ENCODE peak calls at places on chromosomes 7 and 10, in ten cellular contexts. K, O, Q, J, R, T, N, I, B and X are unnamed samples.

GRCh38 chr7:19051767-19052375 is 65.6 kb downstream of the TWIST1 start:
- DNase-seq in O (no peak), K (peak), I (no peak), N (peak), B (peak), R (peak), T (peak), Q (peak), J (peak), X (peak)

GRCh38 chr7:31788891-31789680 is 102.1 kb downstream of the PPP1R17 start:
- DNase-seq in Q (no peak), J (no peak), T (no peak), B (no peak), O (no peak), R (no peak), N (no peak), I (no peak), K (no peak), X (no peak)

GRCh38 chr10:116521424-116522305 is 24.1 kb upstream of the PNLIP start:
- DNase-seq in Q (peak), I (no peak), J (peak), K (peak), B (peak), R (no peak), O (no peak), T (peak), N (peak), X (peak)

GRCh38 chr7:1646957-1647891 is 22.9 kb upstream of the ELFN1 start:
- DNase-seq in N (no peak), T (no peak), J (no peak), R (peak), O (no peak), K (peak), B (no peak), Q (no peak), I (peak), X (peak)

GRCh38 chr10:89360153-89360552 is 17.7 kb upstream of the IFIT1B start:
- DNase-seq in O (no peak), Q (no peak), R (no peak), J (no peak), N (no peak), B (no peak), T (no peak), K (no peak), I (no peak), X (no peak)

GRCh38 chr7:2754912-2755311 is 66.9 kb downstream of the AMZ1 start:
- DNase-seq in T (no peak), Q (no peak), I (no peak), J (no peak), R (no peak), B (no peak), K (no peak), O (no peak), N (no peak), X (no peak)

GRCh38 chr7:95365151-95365550 is 31.0 kb downstream of the PON3 start:
- DNase-seq in Q (no peak), J (no peak), R (no peak), I (no peak), O (peak), B (peak), K (no peak), T (no peak), N (no peak), X (no peak)

GRCh38 chr10:93547522-93547921 is 18.9 kb upstream of the FFAR4 start:
- DNase-seq in R (no peak), I (no peak), Q (no peak), N (no peak), K (no peak), B (no peak), T (no peak), J (no peak), O (no peak), X (no peak)

GRCh38 chr7:22364023-22364422 is 7.1 kb upstream of the RAPGEF5 start:
- DNase-seq in O (no peak), Q (no peak), R (no peak), N (no peak), I (no peak), T (no peak), J (no peak), K (no peak), B (no peak), X (no peak)

GRCh38 chr10:72044417-72045041 is 43.8 kb downstream of the SPOCK2 start:
- DNase-seq in R (peak), I (peak), K (peak), B (peak), J (peak), T (peak), O (no peak), N (no peak), Q (peak), X (peak)

DNA sequence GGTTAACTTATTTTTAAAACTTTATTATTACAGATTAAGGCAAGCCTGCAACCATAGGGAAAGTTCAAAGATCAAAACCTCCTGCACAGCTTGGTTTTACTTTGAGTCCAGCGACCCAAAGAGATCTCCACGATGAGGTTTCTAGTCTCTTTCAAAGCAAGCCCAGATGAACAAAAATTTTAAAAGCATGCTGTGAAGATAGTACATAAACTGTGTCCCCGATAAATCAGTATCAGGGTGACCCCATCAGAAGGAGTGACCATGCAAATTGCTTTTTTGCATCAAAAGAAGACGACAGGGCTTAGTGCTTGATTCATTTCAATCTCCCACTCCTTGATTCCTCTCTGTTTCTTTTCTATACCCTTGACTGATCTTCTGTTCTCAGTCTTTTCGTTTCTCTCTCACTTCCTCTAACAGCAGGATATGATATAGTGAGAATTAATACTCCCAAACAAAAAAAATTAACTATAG is 16.0 kb upstream of the DNTT start:
- DNase-seq in B (no peak), R (no peak), N (no peak), Q (no peak), J (no peak), I (no peak), K (no peak), T (no peak), O (no peak), X (no peak)
- H3K4me3 ChIP-seq in B (no peak), R (no peak), N (peak), Q (no peak), J (peak), I (no peak), K (no peak), T (no peak), O (no peak), X (no peak)

DNA sequence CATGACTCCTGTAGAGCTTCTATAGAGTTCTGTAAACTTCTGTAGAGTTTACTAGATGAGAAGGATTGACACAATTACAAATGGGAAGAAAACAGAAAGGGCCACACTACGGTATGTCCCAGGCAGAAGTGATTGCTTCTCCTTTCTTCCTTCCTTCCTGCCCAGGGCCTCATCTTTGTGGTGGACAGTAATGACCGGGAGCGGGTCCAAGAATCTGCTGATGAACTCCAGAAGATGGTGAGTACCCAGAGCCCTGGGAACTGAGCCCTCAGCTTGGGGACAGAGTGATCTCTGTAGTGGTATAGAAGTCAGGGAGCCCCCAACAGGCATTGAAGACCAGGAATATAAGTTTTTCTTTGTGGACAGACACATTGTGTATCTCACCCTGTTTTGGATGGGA is 1.7 kb downstream of the ARF5 start:
- DNase-seq in B (no peak), N (no peak), J (no peak), Q (no peak), R (no peak), O (no peak), T (no peak), K (no peak), I (no peak), X (no peak)
- H3K4me3 ChIP-seq in B (no peak), N (no peak), J (no peak), Q (peak), R (peak), O (no peak), T (no peak), K (no peak), I (no peak), X (no peak)

GRCh38 chr10:31318854-31319601 is at the start of gene ZEB1:
- DNase-seq in R (peak), N (peak), I (peak), Q (peak), K (peak), B (peak), J (peak), T (peak), O (peak), X (peak)
- H3K4me3 ChIP-seq in R (peak), N (peak), I (peak), Q (peak), K (peak), B (peak), J (peak), T (peak), O (peak), X (peak)

DNA sequence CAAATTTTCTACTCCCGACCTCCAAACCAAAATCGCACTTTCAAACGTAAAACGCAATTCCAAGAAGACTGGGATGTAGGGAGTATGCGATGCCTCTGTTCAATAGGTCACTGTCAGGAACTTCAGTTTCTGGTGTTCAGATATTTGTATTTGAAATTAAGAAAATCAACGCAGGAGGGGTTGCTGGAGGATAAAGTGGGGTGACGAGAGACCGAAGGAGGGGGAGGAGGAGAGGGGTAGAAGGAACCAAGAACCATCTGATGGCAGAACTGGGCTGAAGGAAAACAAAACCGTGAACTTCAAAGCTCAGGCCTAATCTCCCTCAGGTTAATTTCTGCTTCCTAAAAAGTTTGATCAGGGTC is 293.8 kb upstream of the NFE2L3 start:
- DNase-seq in J (no peak), N (no peak), R (no peak), B (no peak), T (no peak), K (no peak), Q (no peak), I (no peak), O (no peak), X (no peak)
- H3K4me3 ChIP-seq in J (no peak), N (peak), R (no peak), B (no peak), T (no peak), K (no peak), Q (no peak), I (no peak), O (no peak), X (no peak)

GRCh38 chr10:133070810-133071209 is 16.9 kb upstream of the ADGRA1 start:
- DNase-seq in N (no peak), T (no peak), B (no peak), R (no peak), Q (no peak), K (no peak), O (no peak), J (no peak), I (no peak), X (no peak)
- H3K4me3 ChIP-seq in N (no peak), T (no peak), B (no peak), R (no peak), Q (no peak), K (no peak), O (no peak), J (no peak), I (no peak), X (no peak)

GRCh38 chr7:150975536-150976285 is 2.4 kb downstream of the KCNH2 start:
- DNase-seq in T (no peak), K (peak), B (no peak), I (no peak), O (peak), J (no peak), Q (no peak), N (no peak), R (no peak), X (no peak)

GRCh38 chr7:150973571-150974451 is 4.3 kb downstream of the KCNH2 start:
- DNase-seq in O (peak), J (no peak), I (no peak), T (no peak), Q (no peak), B (peak), N (peak), R (no peak), K (no peak), X (no peak)

GRCh38 chr7:150972746-150973145 is 5.4 kb downstream of the KCNH2 start:
- DNase-seq in J (no peak), B (no peak), R (no peak), Q (no peak), T (no peak), O (peak), K (no peak), N (no peak), I (no peak), X (no peak)

GRCh38 chr7:150976529-150977381 is 1.4 kb downstream of the KCNH2 start:
- DNase-seq in J (no peak), T (no peak), K (peak), Q (no peak), O (peak), I (no peak), B (no peak), N (no peak), R (peak), X (peak)

GRCh38 chr7:150974468-150975391 is 3.4 kb downstream of the KCNH2 start:
- DNase-seq in R (peak), O (peak), N (peak), B (no peak), I (no peak), J (peak), T (no peak), K (peak), Q (peak), X (no peak)
- H3K4me3 ChIP-seq in R (peak), O (peak), N (peak), B (peak), I (peak), J (peak), T (peak), K (peak), Q (peak), X (no peak)

GRCh38 chr7:108147031-108147563 is 16.9 kb upstream of the LAMB4 start:
- DNase-seq in K (peak), B (no peak), T (no peak), N (no peak), Q (no peak), I (no peak), R (no peak), O (no peak), J (peak), X (peak)

GRCh38 chr7:108145401-108145800 is 15.2 kb upstream of the LAMB4 start:
- DNase-seq in K (no peak), N (no peak), I (no peak), R (no peak), J (no peak), O (no peak), B (no peak), T (no peak), Q (no peak), X (no peak)

GRCh38 chr7:108144931-108145330 is 14.8 kb upstream of the LAMB4 start:
- DNase-seq in B (no peak), I (no peak), R (no peak), O (no peak), K (no peak), N (no peak), Q (no peak), T (no peak), J (no peak), X (no peak)

GRCh38 chr7:108143658-108144420 is 13.7 kb upstream of the LAMB4 start:
- DNase-seq in J (no peak), R (no peak), T (no peak), K (no peak), N (no peak), Q (no peak), O (no peak), B (no peak), I (no peak), X (no peak)

GRCh38 chr7:108146070-108146842 is 16.1 kb upstream of the LAMB4 start:
- DNase-seq in B (peak), J (peak), I (peak), K (peak), O (no peak), N (peak), Q (peak), R (peak), T (peak), X (peak)
- H3K4me3 ChIP-seq in B (no peak), J (no peak), I (no peak), K (no peak), O (no peak), N (no peak), Q (no peak), R (peak), T (peak), X (no peak)

DNA sequence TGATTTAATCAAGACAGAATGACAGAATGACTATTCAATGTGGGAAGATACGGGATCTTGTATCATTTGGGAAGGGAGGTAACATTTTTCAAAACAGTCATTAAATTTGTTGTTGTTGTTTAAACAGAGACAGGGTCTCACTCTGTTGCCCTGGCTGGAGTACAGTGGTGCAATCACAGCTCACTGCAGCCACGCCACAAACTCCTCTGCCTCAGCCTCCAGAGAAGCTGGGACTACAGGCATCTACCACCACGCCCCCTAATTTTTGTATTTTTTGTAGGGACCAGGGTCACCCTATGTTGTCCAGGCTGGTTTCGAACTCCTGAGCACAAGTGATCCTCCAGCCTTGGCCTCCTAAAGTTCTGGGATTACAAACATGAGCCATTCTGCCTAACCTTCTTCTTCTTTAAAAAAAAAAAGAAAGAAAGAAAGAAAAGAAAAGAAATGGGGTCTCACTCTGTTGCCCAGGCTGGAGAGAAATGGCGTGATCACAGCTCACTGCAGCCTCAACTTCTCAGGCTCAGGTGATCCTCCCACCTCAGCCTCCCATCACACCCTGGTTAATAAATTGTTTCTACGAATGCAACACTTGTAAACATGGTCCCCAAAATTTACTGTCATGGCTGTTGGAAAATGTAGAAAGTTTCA is 24.3 kb downstream of the YWHAG start:
- DNase-seq in N (no peak), B (no peak), Q (no peak), T (no peak), O (no peak), K (no peak), R (no peak), J (no peak), I (peak), X (no peak)
- H3K4me3 ChIP-seq in N (no peak), B (no peak), Q (no peak), T (no peak), O (no peak), K (no peak), R (no peak), J (no peak), I (no peak), X (no peak)